ENCODE peak calls at places on chromosome 1, in nine cellular contexts. O, C, T, X, Q, R, P, E and S are unnamed samples.

GRCh38 chr1:31031330-31032143 is 34.0 kb downstream of the PUM1 start:
- DNase-seq in O (no peak), C (no peak), T (no peak), X (no peak), Q (no peak), R (no peak), P (no peak), E (no peak), S (no peak)

GRCh38 chr1:24379733-24380315 is 33.8 kb downstream of the STPG1 start:
- DNase-seq in O (no peak), C (no peak), T (peak; percentile 28), X (no peak), Q (no peak), R (no peak), P (no peak), E (no peak), S (no peak)

GRCh38 chr1:156310962-156311361 is 11.9 kb upstream of the VHLL start:
- DNase-seq in O (no peak), C (no peak), T (peak; percentile 11), X (no peak), Q (peak; percentile 83), R (no peak), P (no peak), E (no peak), S (no peak)

GRCh38 chr1:22225858-22226584 is 83.1 kb upstream of the WNT4 start:
- DNase-seq in O (no peak), C (no peak), T (no peak), X (no peak), Q (no peak), R (no peak), P (no peak), E (no peak), S (no peak)

GRCh38 chr1:26744075-26744958 is 43.4 kb upstream of the PIGV start:
- DNase-seq in O (peak; percentile 85), C (peak; percentile 71), T (peak; percentile 88), X (peak; percentile 89), Q (peak; percentile 76), R (peak; percentile 82), P (peak; percentile 92), E (peak; percentile 98), S (peak; percentile 18)

GRCh38 chr1:9080704-9081291 is 11.4 kb upstream of the SLC2A5 start:
- DNase-seq in O (no peak), C (no peak), T (peak; percentile 37), X (no peak), Q (no peak), R (no peak), P (no peak), E (no peak), S (no peak)

GRCh38 chr1:165443539-165444289 is 1.2 kb downstream of the RXRG start:
- DNase-seq in O (peak; percentile 48), C (no peak), T (no peak), X (peak; percentile 44), Q (peak; percentile 77), R (peak; percentile 3), P (peak; percentile 19), E (no peak), S (no peak)

GRCh38 chr1:224894915-224895314 is 34.6 kb upstream of the DNAH14 start:
- DNase-seq in O (peak; percentile 64), C (no peak), T (peak; percentile 16), X (no peak), Q (no peak), R (no peak), P (no peak), E (no peak), S (no peak)

GRCh38 chr1:60277269-60277668 is 203.7 kb upstream of the C1orf87 start:
- DNase-seq in O (no peak), C (no peak), T (no peak), X (no peak), Q (no peak), R (no peak), P (no peak), E (no peak), S (no peak)

GRCh38 chr1:89257036-89257435 is 15.6 kb downstream of the GBP5 start:
- DNase-seq in O (no peak), C (no peak), T (no peak), X (no peak), Q (no peak), R (no peak), P (peak; percentile 64), E (no peak), S (no peak)